ENCODE peak calls at places on chromosomes 3 and 15, in ten cellular contexts. One of them, this sample, is unnamed. For H3K4me1, the result is how much of the 10 kb centered on the place peaks cover.

GRCh38 chr15:77030928-77031375 is 36.0 kb downstream of the PSTPIP1 start:
- DNase-seq in stomach: peak
- DNase-seq in sigmoid colon: peak
- DNase-seq in breast epithelium: peak
- DNase-seq in upper lobe of left lung: no peak
- DNase-seq in H1: peak
- DNase-seq in endothelial cell of umbilical vein: no peak
- DNase-seq in spleen: peak
- DNase-seq in HepG2: no peak
- DNase-seq in GM23338: no peak
- DNase-seq in this sample: no peak

GRCh38 chr15:56989411-56989924 is 71.0 kb downstream of the TCF12 start:
- DNase-seq in H1: no peak
- DNase-seq in stomach: no peak
- DNase-seq in sigmoid colon: no peak
- DNase-seq in GM23338: no peak
- DNase-seq in upper lobe of left lung: no peak
- DNase-seq in endothelial cell of umbilical vein: no peak
- DNase-seq in breast epithelium: no peak
- DNase-seq in spleen: no peak
- DNase-seq in HepG2: peak
- DNase-seq in this sample: no peak

GRCh38 chr3:126102011-126102410 is 18.1 kb upstream of the SLC41A3 start:
- DNase-seq in stomach: no peak
- DNase-seq in endothelial cell of umbilical vein: no peak
- DNase-seq in GM23338: no peak
- DNase-seq in breast epithelium: peak
- DNase-seq in sigmoid colon: peak
- DNase-seq in H1: no peak
- DNase-seq in upper lobe of left lung: no peak
- DNase-seq in HepG2: no peak
- DNase-seq in spleen: no peak
- DNase-seq in this sample: no peak

GRCh38 chr15:71708052-71708432 is 102.3 kb upstream of the NR2E3 start:
- DNase-seq in spleen: no peak
- DNase-seq in stomach: no peak
- DNase-seq in H1: no peak
- DNase-seq in HepG2: no peak
- DNase-seq in breast epithelium: no peak
- DNase-seq in upper lobe of left lung: no peak
- DNase-seq in GM23338: no peak
- DNase-seq in sigmoid colon: no peak
- DNase-seq in endothelial cell of umbilical vein: no peak
- DNase-seq in this sample: no peak

GRCh38 chr3:72281551-72281950 is 496.6 kb upstream of the PROK2 start:
- DNase-seq in HepG2: no peak
- DNase-seq in GM23338: no peak
- DNase-seq in stomach: no peak
- DNase-seq in H1: no peak
- DNase-seq in sigmoid colon: no peak
- DNase-seq in upper lobe of left lung: no peak
- DNase-seq in endothelial cell of umbilical vein: no peak
- DNase-seq in spleen: no peak
- DNase-seq in breast epithelium: no peak
- DNase-seq in this sample: no peak

GRCh38 chr3:48403533-48404439 is 26.1 kb downstream of the PLXNB1 start:
- DNase-seq in H1: peak
- DNase-seq in GM23338: no peak
- DNase-seq in spleen: peak
- DNase-seq in endothelial cell of umbilical vein: no peak
- DNase-seq in HepG2: no peak
- DNase-seq in sigmoid colon: peak
- DNase-seq in breast epithelium: peak
- DNase-seq in upper lobe of left lung: peak
- DNase-seq in stomach: peak
- DNase-seq in this sample: peak

GRCh38 chr3:174488527-174488926 is 370.6 kb upstream of the NAALADL2 start:
- DNase-seq in HepG2: no peak
- DNase-seq in GM23338: no peak
- DNase-seq in endothelial cell of umbilical vein: no peak
- DNase-seq in upper lobe of left lung: no peak
- DNase-seq in sigmoid colon: no peak
- DNase-seq in breast epithelium: no peak
- DNase-seq in spleen: no peak
- DNase-seq in stomach: no peak
- DNase-seq in H1: no peak
- DNase-seq in this sample: no peak

GRCh38 chr15:57146394-57147140 is 228.1 kb downstream of the TCF12 start:
- DNase-seq in endothelial cell of umbilical vein: peak
- DNase-seq in spleen: no peak
- DNase-seq in HepG2: peak
- DNase-seq in upper lobe of left lung: no peak
- DNase-seq in H1: no peak
- DNase-seq in breast epithelium: no peak
- DNase-seq in GM23338: peak
- DNase-seq in stomach: no peak
- DNase-seq in sigmoid colon: no peak
- DNase-seq in this sample: peak

GRCh38 chr15:81182746-81183402 is 13.8 kb upstream of the IL16 start:
- DNase-seq in spleen: no peak
- DNase-seq in endothelial cell of umbilical vein: no peak
- DNase-seq in H1: peak
- DNase-seq in GM23338: peak
- DNase-seq in breast epithelium: no peak
- DNase-seq in stomach: no peak
- DNase-seq in upper lobe of left lung: no peak
- DNase-seq in HepG2: no peak
- DNase-seq in sigmoid colon: peak
- DNase-seq in this sample: no peak

GRCh38 chr3:178719036-178719635 is 182.9 kb downstream of the KCNMB2 start:
- DNase-seq in breast epithelium: no peak
- DNase-seq in upper lobe of left lung: no peak
- DNase-seq in sigmoid colon: no peak
- DNase-seq in H1: no peak
- DNase-seq in stomach: no peak
- DNase-seq in endothelial cell of umbilical vein: no peak
- DNase-seq in spleen: no peak
- DNase-seq in HepG2: no peak
- DNase-seq in GM23338: no peak
- DNase-seq in this sample: no peak

GRCh38 chr15:39661776-39662175 is 80.9 kb downstream of the THBS1 start:
- DNase-seq in upper lobe of left lung: no peak
- DNase-seq in spleen: no peak
- DNase-seq in endothelial cell of umbilical vein: no peak
- DNase-seq in GM23338: no peak
- DNase-seq in breast epithelium: no peak
- DNase-seq in HepG2: no peak
- DNase-seq in sigmoid colon: no peak
- DNase-seq in stomach: no peak
- DNase-seq in H1: no peak
- DNase-seq in this sample: no peak

GRCh38 chr15:84023636-84024035 is 211.9 kb upstream of the GOLGA6L4 start:
- DNase-seq in sigmoid colon: no peak
- DNase-seq in spleen: no peak
- DNase-seq in H1: peak
- DNase-seq in stomach: no peak
- DNase-seq in GM23338: peak
- DNase-seq in HepG2: peak
- DNase-seq in breast epithelium: no peak
- DNase-seq in endothelial cell of umbilical vein: no peak
- DNase-seq in upper lobe of left lung: no peak
- DNase-seq in this sample: peak

GRCh38 chr3:70992557-70992956 is 591.0 kb downstream of the FOXP1 start:
- DNase-seq in sigmoid colon: no peak
- DNase-seq in GM23338: no peak
- DNase-seq in stomach: no peak
- DNase-seq in H1: no peak
- DNase-seq in upper lobe of left lung: no peak
- DNase-seq in HepG2: no peak
- DNase-seq in endothelial cell of umbilical vein: no peak
- DNase-seq in spleen: no peak
- DNase-seq in breast epithelium: no peak
- DNase-seq in this sample: no peak

GRCh38 chr15:94262201-94262600 is 30.8 kb downstream of the MCTP2 start:
- DNase-seq in GM23338: no peak
- DNase-seq in H1: no peak
- DNase-seq in spleen: no peak
- DNase-seq in stomach: no peak
- DNase-seq in HepG2: no peak
- DNase-seq in sigmoid colon: no peak
- DNase-seq in endothelial cell of umbilical vein: no peak
- DNase-seq in breast epithelium: no peak
- DNase-seq in upper lobe of left lung: no peak
- DNase-seq in this sample: no peak

GRCh38 chr15:94263341-94264273 is 32.2 kb downstream of the MCTP2 start:
- DNase-seq in endothelial cell of umbilical vein: no peak
- DNase-seq in HepG2: no peak
- DNase-seq in spleen: no peak
- DNase-seq in GM23338: no peak
- DNase-seq in stomach: no peak
- DNase-seq in breast epithelium: no peak
- DNase-seq in sigmoid colon: no peak
- DNase-seq in upper lobe of left lung: no peak
- DNase-seq in H1: no peak
- DNase-seq in this sample: no peak

GRCh38 chr15:94258246-94258645 is 26.9 kb downstream of the MCTP2 start:
- DNase-seq in HepG2: no peak
- DNase-seq in GM23338: no peak
- DNase-seq in upper lobe of left lung: no peak
- DNase-seq in spleen: no peak
- DNase-seq in endothelial cell of umbilical vein: no peak
- DNase-seq in H1: no peak
- DNase-seq in breast epithelium: no peak
- DNase-seq in stomach: no peak
- DNase-seq in sigmoid colon: no peak
- DNase-seq in this sample: no peak

GRCh38 chr15:94259121-94259776 is 27.9 kb downstream of the MCTP2 start:
- DNase-seq in spleen: no peak
- DNase-seq in upper lobe of left lung: no peak
- DNase-seq in breast epithelium: no peak
- DNase-seq in sigmoid colon: no peak
- DNase-seq in endothelial cell of umbilical vein: no peak
- DNase-seq in H1: no peak
- DNase-seq in GM23338: no peak
- DNase-seq in HepG2: no peak
- DNase-seq in stomach: no peak
- DNase-seq in this sample: no peak

GRCh38 chr15:94259863-94260262 is 28.5 kb downstream of the MCTP2 start:
- DNase-seq in H1: no peak
- DNase-seq in breast epithelium: no peak
- DNase-seq in sigmoid colon: no peak
- DNase-seq in spleen: no peak
- DNase-seq in GM23338: no peak
- DNase-seq in upper lobe of left lung: no peak
- DNase-seq in endothelial cell of umbilical vein: no peak
- DNase-seq in stomach: no peak
- DNase-seq in HepG2: no peak
- DNase-seq in this sample: no peak
- H3K4me1 ChIP-seq in H1: under half
- H3K4me1 ChIP-seq in breast epithelium: under half
- H3K4me1 ChIP-seq in sigmoid colon: under half
- H3K4me1 ChIP-seq in spleen: half or more
- H3K4me1 ChIP-seq in GM23338: under half
- H3K4me1 ChIP-seq in upper lobe of left lung: under half
- H3K4me1 ChIP-seq in endothelial cell of umbilical vein: under half
- H3K4me1 ChIP-seq in stomach: under half
- H3K4me1 ChIP-seq in HepG2: under half
- H3K4me1 ChIP-seq in this sample: under half

GRCh38 chr3:39725321-39725720 is 84.1 kb upstream of the MYRIP start:
- DNase-seq in stomach: no peak
- DNase-seq in GM23338: no peak
- DNase-seq in breast epithelium: no peak
- DNase-seq in HepG2: no peak
- DNase-seq in sigmoid colon: no peak
- DNase-seq in upper lobe of left lung: no peak
- DNase-seq in spleen: no peak
- DNase-seq in endothelial cell of umbilical vein: no peak
- DNase-seq in H1: no peak
- DNase-seq in this sample: no peak
- H3K27ac ChIP-seq in stomach: no peak
- H3K27ac ChIP-seq in GM23338: no peak
- H3K27ac ChIP-seq in breast epithelium: no peak
- H3K27ac ChIP-seq in HepG2: no peak
- H3K27ac ChIP-seq in sigmoid colon: no peak
- H3K27ac ChIP-seq in upper lobe of left lung: no peak
- H3K27ac ChIP-seq in spleen: no peak
- H3K27ac ChIP-seq in endothelial cell of umbilical vein: no peak
- H3K27ac ChIP-seq in H1: no peak
- H3K27ac ChIP-seq in this sample: no peak

GRCh38 chr3:182861345-182861744 is 68.0 kb downstream of the ATP11B start:
- DNase-seq in GM23338: no peak
- DNase-seq in endothelial cell of umbilical vein: no peak
- DNase-seq in breast epithelium: no peak
- DNase-seq in H1: no peak
- DNase-seq in HepG2: no peak
- DNase-seq in stomach: no peak
- DNase-seq in sigmoid colon: no peak
- DNase-seq in spleen: no peak
- DNase-seq in upper lobe of left lung: no peak
- DNase-seq in this sample: no peak
- TF ChIP-seq POLR2AphosphoS5 in GM23338: no peak
- TF ChIP-seq POLR2AphosphoS5 in endothelial cell of umbilical vein: no peak
- TF ChIP-seq POLR2AphosphoS5 in breast epithelium: no peak
- TF ChIP-seq POLR2AphosphoS5 in H1: no peak
- TF ChIP-seq POLR2AphosphoS5 in HepG2: no peak
- TF ChIP-seq POLR2AphosphoS5 in stomach: no peak
- TF ChIP-seq POLR2AphosphoS5 in sigmoid colon: no peak
- TF ChIP-seq POLR2AphosphoS5 in spleen: no peak
- TF ChIP-seq POLR2AphosphoS5 in upper lobe of left lung: no peak
- TF ChIP-seq POLR2AphosphoS5 in this sample: no peak

GRCh38 chr3:45689787-45690145 is 570 bp downstream of the SACM1L start:
- DNase-seq in HepG2: no peak
- DNase-seq in upper lobe of left lung: no peak
- DNase-seq in stomach: no peak
- DNase-seq in H1: no peak
- DNase-seq in GM23338: no peak
- DNase-seq in endothelial cell of umbilical vein: peak
- DNase-seq in spleen: no peak
- DNase-seq in sigmoid colon: no peak
- DNase-seq in breast epithelium: no peak
- DNase-seq in this sample: no peak

GRCh38 chr3:45687828-45688193 is 1.4 kb upstream of the SACM1L start:
- DNase-seq in spleen: no peak
- DNase-seq in breast epithelium: no peak
- DNase-seq in GM23338: no peak
- DNase-seq in stomach: no peak
- DNase-seq in endothelial cell of umbilical vein: no peak
- DNase-seq in upper lobe of left lung: no peak
- DNase-seq in sigmoid colon: no peak
- DNase-seq in H1: no peak
- DNase-seq in HepG2: no peak
- DNase-seq in this sample: no peak

GRCh38 chr3:45688194-45688881 is 858 bp upstream of the SACM1L start:
- DNase-seq in GM23338: peak
- DNase-seq in endothelial cell of umbilical vein: peak
- DNase-seq in H1: peak
- DNase-seq in sigmoid colon: no peak
- DNase-seq in upper lobe of left lung: peak
- DNase-seq in spleen: peak
- DNase-seq in HepG2: peak
- DNase-seq in breast epithelium: no peak
- DNase-seq in stomach: no peak
- DNase-seq in this sample: no peak

GRCh38 chr3:45690331-45691035 is 1.3 kb downstream of the SACM1L start:
- DNase-seq in sigmoid colon: no peak
- DNase-seq in stomach: no peak
- DNase-seq in HepG2: no peak
- DNase-seq in GM23338: no peak
- DNase-seq in H1: no peak
- DNase-seq in endothelial cell of umbilical vein: peak
- DNase-seq in spleen: no peak
- DNase-seq in breast epithelium: no peak
- DNase-seq in upper lobe of left lung: no peak
- DNase-seq in this sample: no peak

GRCh38 chr3:45688882-45689786 is at the start of gene SACM1L:
- DNase-seq in upper lobe of left lung: peak
- DNase-seq in GM23338: peak
- DNase-seq in HepG2: peak
- DNase-seq in breast epithelium: peak
- DNase-seq in stomach: peak
- DNase-seq in spleen: peak
- DNase-seq in H1: peak
- DNase-seq in sigmoid colon: peak
- DNase-seq in endothelial cell of umbilical vein: peak
- DNase-seq in this sample: peak
- H3K4me1 ChIP-seq in upper lobe of left lung: half or more
- H3K4me1 ChIP-seq in GM23338: under half
- H3K4me1 ChIP-seq in HepG2: half or more
- H3K4me1 ChIP-seq in breast epithelium: under half
- H3K4me1 ChIP-seq in stomach: half or more
- H3K4me1 ChIP-seq in spleen: under half
- H3K4me1 ChIP-seq in H1: under half
- H3K4me1 ChIP-seq in sigmoid colon: half or more
- H3K4me1 ChIP-seq in endothelial cell of umbilical vein: under half
- H3K4me1 ChIP-seq in this sample: under half

This sample was measured in prostate gland.